ENCODE peak calls at places on chromosomes 6 and 20, in nine cellular contexts. One of them, this sample, is unnamed.

GRCh38 chr6:5175635-5176034 is 85.1 kb downstream of the LYRM4 start:
- DNase-seq in ovary: no peak
- DNase-seq in heart right ventricle: no peak
- DNase-seq in cardiac muscle cell: no peak
- DNase-seq in sigmoid colon: no peak
- DNase-seq in fibroblast of the aortic adventitia: no peak
- DNase-seq in DND-41: no peak
- DNase-seq in cardiac fibroblast: no peak
- DNase-seq in esophagus squamous epithelium: no peak
- DNase-seq in this sample: no peak

GRCh38 chr6:13511913-13512717 is 24.7 kb upstream of the GFOD1 start:
- DNase-seq in ovary: no peak
- DNase-seq in heart right ventricle: peak
- DNase-seq in cardiac muscle cell: peak
- DNase-seq in sigmoid colon: peak
- DNase-seq in fibroblast of the aortic adventitia: no peak
- DNase-seq in DND-41: no peak
- DNase-seq in cardiac fibroblast: no peak
- DNase-seq in esophagus squamous epithelium: no peak
- DNase-seq in this sample: peak

GRCh38 chr6:111664565-111665039 is 58.9 kb upstream of the TRAF3IP2 start:
- DNase-seq in ovary: no peak
- DNase-seq in heart right ventricle: peak
- DNase-seq in cardiac muscle cell: no peak
- DNase-seq in sigmoid colon: no peak
- DNase-seq in fibroblast of the aortic adventitia: peak
- DNase-seq in DND-41: no peak
- DNase-seq in cardiac fibroblast: no peak
- DNase-seq in esophagus squamous epithelium: no peak
- DNase-seq in this sample: no peak

GRCh38 chr6:38273325-38273724 is 366.4 kb downstream of the BTBD9 start:
- DNase-seq in ovary: no peak
- DNase-seq in heart right ventricle: no peak
- DNase-seq in cardiac muscle cell: peak
- DNase-seq in sigmoid colon: no peak
- DNase-seq in fibroblast of the aortic adventitia: peak
- DNase-seq in DND-41: no peak
- DNase-seq in cardiac fibroblast: peak
- DNase-seq in esophagus squamous epithelium: no peak
- DNase-seq in this sample: no peak

GRCh38 chr6:28943557-28944411 is 20.0 kb upstream of the TRIM27 start:
- DNase-seq in ovary: peak
- DNase-seq in heart right ventricle: peak
- DNase-seq in cardiac muscle cell: peak
- DNase-seq in sigmoid colon: peak
- DNase-seq in fibroblast of the aortic adventitia: peak
- DNase-seq in DND-41: no peak
- DNase-seq in cardiac fibroblast: peak
- DNase-seq in esophagus squamous epithelium: no peak
- DNase-seq in this sample: peak

GRCh38 chr6:44078795-44079671 is 48.2 kb downstream of the MRPL14 start:
- DNase-seq in ovary: peak
- DNase-seq in heart right ventricle: peak
- DNase-seq in cardiac muscle cell: peak
- DNase-seq in sigmoid colon: peak
- DNase-seq in fibroblast of the aortic adventitia: peak
- DNase-seq in DND-41: peak
- DNase-seq in cardiac fibroblast: peak
- DNase-seq in esophagus squamous epithelium: no peak
- DNase-seq in this sample: peak

GRCh38 chr20:38961530-38962043 is 557 bp upstream of the DHX35 start:
- DNase-seq in ovary: no peak
- DNase-seq in heart right ventricle: no peak
- DNase-seq in cardiac muscle cell: no peak
- DNase-seq in sigmoid colon: no peak
- DNase-seq in fibroblast of the aortic adventitia: no peak
- DNase-seq in DND-41: peak
- DNase-seq in cardiac fibroblast: no peak
- DNase-seq in esophagus squamous epithelium: no peak
- DNase-seq in this sample: no peak

GRCh38 chr6:170374571-170375444 is 68.2 kb downstream of the FAM120B start:
- DNase-seq in ovary: no peak
- DNase-seq in heart right ventricle: no peak
- DNase-seq in cardiac muscle cell: peak
- DNase-seq in sigmoid colon: no peak
- DNase-seq in fibroblast of the aortic adventitia: no peak
- DNase-seq in DND-41: no peak
- DNase-seq in cardiac fibroblast: peak
- DNase-seq in esophagus squamous epithelium: no peak
- DNase-seq in this sample: no peak

GRCh38 chr6:82268301-82268846 is 20.8 kb upstream of the IBTK start:
- DNase-seq in ovary: no peak
- DNase-seq in heart right ventricle: no peak
- DNase-seq in cardiac muscle cell: peak
- DNase-seq in sigmoid colon: no peak
- DNase-seq in fibroblast of the aortic adventitia: peak
- DNase-seq in DND-41: no peak
- DNase-seq in cardiac fibroblast: peak
- DNase-seq in esophagus squamous epithelium: no peak
- DNase-seq in this sample: no peak

GRCh38 chr20:58810116-58810878 is 40.4 kb downstream of the GNAS-AS1 start:
- DNase-seq in ovary: no peak
- DNase-seq in heart right ventricle: no peak
- DNase-seq in cardiac muscle cell: peak
- DNase-seq in sigmoid colon: no peak
- DNase-seq in fibroblast of the aortic adventitia: no peak
- DNase-seq in DND-41: no peak
- DNase-seq in cardiac fibroblast: no peak
- DNase-seq in esophagus squamous epithelium: no peak
- DNase-seq in this sample: no peak

GRCh38 chr20:45226287-45226686 is 5.1 kb downstream of the SEMG2 start:
- DNase-seq in ovary: no peak
- DNase-seq in heart right ventricle: no peak
- DNase-seq in cardiac muscle cell: no peak
- DNase-seq in sigmoid colon: no peak
- DNase-seq in fibroblast of the aortic adventitia: no peak
- DNase-seq in DND-41: no peak
- DNase-seq in cardiac fibroblast: no peak
- DNase-seq in esophagus squamous epithelium: no peak
- DNase-seq in this sample: no peak

GRCh38 chr20:45230631-45231030 is 9.5 kb downstream of the SEMG2 start:
- DNase-seq in ovary: no peak
- DNase-seq in heart right ventricle: no peak
- DNase-seq in cardiac muscle cell: no peak
- DNase-seq in sigmoid colon: no peak
- DNase-seq in fibroblast of the aortic adventitia: no peak
- DNase-seq in DND-41: no peak
- DNase-seq in cardiac fibroblast: no peak
- DNase-seq in esophagus squamous epithelium: no peak
- DNase-seq in this sample: no peak

DNA sequence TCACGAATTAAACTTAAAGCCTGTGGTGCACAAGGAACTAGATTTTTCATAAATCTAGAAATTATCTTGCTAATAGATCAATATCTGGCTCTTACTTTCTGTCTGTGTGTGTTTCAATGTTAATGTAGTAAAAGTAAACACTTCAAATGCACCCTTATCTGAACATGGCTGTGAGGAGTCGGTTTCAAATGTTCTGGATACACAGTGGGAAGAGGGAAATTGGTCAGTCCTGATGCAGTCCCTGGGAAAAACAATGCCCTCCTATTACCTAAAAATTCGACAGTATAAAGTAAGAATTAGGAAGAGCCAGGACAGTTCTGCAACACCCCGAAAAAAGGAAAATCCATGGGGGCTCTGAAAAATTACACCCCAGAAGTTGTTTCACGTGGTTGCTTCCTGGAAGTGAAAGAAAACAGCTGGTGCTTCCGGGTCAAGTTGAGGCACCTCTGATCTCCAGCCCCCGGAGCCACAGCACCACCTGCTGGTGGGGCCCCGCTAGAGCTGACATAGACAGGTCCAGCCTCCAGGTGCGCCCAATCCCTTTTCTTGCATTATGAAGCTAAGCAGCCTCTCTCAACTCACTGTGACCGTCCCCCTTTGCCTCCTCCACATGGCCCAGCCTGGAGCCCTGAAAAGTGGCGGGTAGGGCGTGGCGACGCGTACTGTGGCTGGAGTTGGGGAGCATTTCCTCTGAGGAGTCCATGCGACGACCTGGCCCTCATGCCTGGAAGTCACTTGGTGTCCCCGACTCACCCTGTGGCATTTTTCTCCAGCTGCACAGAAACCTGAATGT is 8.3 kb downstream of the SEMG2 start:
- DNase-seq in ovary: no peak
- DNase-seq in heart right ventricle: no peak
- DNase-seq in cardiac muscle cell: peak
- DNase-seq in sigmoid colon: no peak
- DNase-seq in fibroblast of the aortic adventitia: no peak
- DNase-seq in DND-41: peak
- DNase-seq in cardiac fibroblast: peak
- DNase-seq in esophagus squamous epithelium: no peak
- DNase-seq in this sample: peak
- TF ChIP-seq CTCF in ovary: no peak
- TF ChIP-seq CTCF in heart right ventricle: no peak
- TF ChIP-seq CTCF in cardiac muscle cell: peak
- TF ChIP-seq CTCF in sigmoid colon: no peak
- TF ChIP-seq CTCF in fibroblast of the aortic adventitia: peak
- TF ChIP-seq CTCF in DND-41: peak
- TF ChIP-seq CTCF in cardiac fibroblast: peak
- TF ChIP-seq CTCF in esophagus squamous epithelium: peak
- TF ChIP-seq CTCF in this sample: peak

GRCh38 chr20:3404402-3404801 is 3.1 kb downstream of the DNAAF9 start:
- DNase-seq in ovary: no peak
- DNase-seq in heart right ventricle: no peak
- DNase-seq in cardiac muscle cell: no peak
- DNase-seq in sigmoid colon: no peak
- DNase-seq in fibroblast of the aortic adventitia: no peak
- DNase-seq in DND-41: no peak
- DNase-seq in cardiac fibroblast: no peak
- DNase-seq in esophagus squamous epithelium: no peak
- DNase-seq in this sample: no peak
- H3K4me3 ChIP-seq in ovary: no peak
- H3K4me3 ChIP-seq in heart right ventricle: no peak
- H3K4me3 ChIP-seq in cardiac muscle cell: no peak
- H3K4me3 ChIP-seq in sigmoid colon: no peak
- H3K4me3 ChIP-seq in fibroblast of the aortic adventitia: no peak
- H3K4me3 ChIP-seq in DND-41: no peak
- H3K4me3 ChIP-seq in cardiac fibroblast: no peak
- H3K4me3 ChIP-seq in esophagus squamous epithelium: no peak
- H3K4me3 ChIP-seq in this sample: no peak

DNA sequence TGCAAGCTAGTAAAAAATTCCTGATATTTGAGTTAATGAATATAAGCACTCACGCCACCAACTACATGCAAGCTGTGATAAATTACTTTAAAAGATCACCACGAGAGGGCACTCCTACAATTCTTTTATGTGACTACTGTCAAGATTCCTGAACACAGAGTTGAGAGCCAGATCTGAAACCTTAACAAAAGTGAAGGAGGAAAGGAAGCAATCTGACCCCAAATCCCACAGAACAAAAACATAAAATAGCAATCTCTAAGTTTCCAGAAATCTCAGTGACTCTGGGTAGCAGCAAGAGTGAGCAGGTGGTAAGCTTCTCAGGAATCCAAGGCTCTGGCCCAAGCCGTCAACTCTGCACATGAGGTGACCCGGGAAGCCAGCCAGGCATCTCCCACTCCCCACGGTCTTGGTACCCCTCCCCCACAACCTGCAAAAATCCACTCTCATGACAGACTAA is 55.1 kb downstream of the STAU1 start:
- DNase-seq in ovary: no peak
- DNase-seq in heart right ventricle: peak
- DNase-seq in cardiac muscle cell: peak
- DNase-seq in sigmoid colon: no peak
- DNase-seq in fibroblast of the aortic adventitia: peak
- DNase-seq in DND-41: peak
- DNase-seq in cardiac fibroblast: peak
- DNase-seq in esophagus squamous epithelium: no peak
- DNase-seq in this sample: peak
- TF ChIP-seq CTCF in ovary: peak
- TF ChIP-seq CTCF in heart right ventricle: peak
- TF ChIP-seq CTCF in cardiac muscle cell: peak
- TF ChIP-seq CTCF in sigmoid colon: peak
- TF ChIP-seq CTCF in fibroblast of the aortic adventitia: peak
- TF ChIP-seq CTCF in DND-41: peak
- TF ChIP-seq CTCF in cardiac fibroblast: peak
- TF ChIP-seq CTCF in esophagus squamous epithelium: peak
- TF ChIP-seq CTCF in this sample: peak

GRCh38 chr6:161134550-161135298 is 139.1 kb downstream of the AGPAT4 start:
- DNase-seq in ovary: no peak
- DNase-seq in heart right ventricle: no peak
- DNase-seq in cardiac muscle cell: no peak
- DNase-seq in sigmoid colon: no peak
- DNase-seq in fibroblast of the aortic adventitia: no peak
- DNase-seq in DND-41: no peak
- DNase-seq in cardiac fibroblast: no peak
- DNase-seq in esophagus squamous epithelium: no peak
- DNase-seq in this sample: no peak
- H3K4me3 ChIP-seq in ovary: no peak
- H3K4me3 ChIP-seq in heart right ventricle: no peak
- H3K4me3 ChIP-seq in cardiac muscle cell: no peak
- H3K4me3 ChIP-seq in sigmoid colon: no peak
- H3K4me3 ChIP-seq in fibroblast of the aortic adventitia: no peak
- H3K4me3 ChIP-seq in DND-41: no peak
- H3K4me3 ChIP-seq in cardiac fibroblast: no peak
- H3K4me3 ChIP-seq in esophagus squamous epithelium: no peak
- H3K4me3 ChIP-seq in this sample: no peak

DNA sequence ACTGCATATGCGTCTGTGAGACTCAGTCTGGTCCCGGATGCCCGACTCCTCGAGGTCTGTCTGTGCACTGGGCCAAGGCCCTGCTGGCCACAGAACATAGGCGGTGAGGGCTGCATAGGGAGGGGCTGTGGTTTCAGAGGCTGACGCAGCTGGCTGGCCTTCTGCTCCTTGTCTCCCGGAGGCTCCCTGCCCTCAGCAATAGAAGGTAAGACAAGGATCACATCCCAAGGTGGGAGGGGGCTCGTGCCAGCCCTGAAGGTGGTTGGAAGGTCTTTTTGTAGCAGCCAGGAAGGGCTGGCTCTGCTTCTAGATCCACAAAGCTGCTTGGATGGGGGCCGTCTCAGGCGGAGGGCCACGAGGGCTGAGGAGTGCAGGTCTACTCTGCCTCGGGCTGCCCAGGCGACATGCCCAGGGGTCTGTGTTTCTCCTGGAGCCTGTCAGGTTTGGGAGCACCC is 239.8 kb upstream of the SULF2 start:
- DNase-seq in ovary: peak
- DNase-seq in heart right ventricle: peak
- DNase-seq in cardiac muscle cell: peak
- DNase-seq in sigmoid colon: no peak
- DNase-seq in fibroblast of the aortic adventitia: peak
- DNase-seq in DND-41: no peak
- DNase-seq in cardiac fibroblast: peak
- DNase-seq in esophagus squamous epithelium: no peak
- DNase-seq in this sample: peak
- TF ChIP-seq CTCF in ovary: no peak
- TF ChIP-seq CTCF in heart right ventricle: no peak
- TF ChIP-seq CTCF in cardiac muscle cell: no peak
- TF ChIP-seq CTCF in sigmoid colon: no peak
- TF ChIP-seq CTCF in fibroblast of the aortic adventitia: no peak
- TF ChIP-seq CTCF in DND-41: no peak
- TF ChIP-seq CTCF in cardiac fibroblast: no peak
- TF ChIP-seq CTCF in esophagus squamous epithelium: no peak
- TF ChIP-seq CTCF in this sample: no peak